ENCODE peak calls at places on chromosomes 3 and 15, in six cellular contexts. D, P, R, W, Y and H are unnamed samples.

GRCh38 chr15:74336061-74337005 is 31.1 kb downstream of the CYP11A1 start:
- DNase-seq in D (peak; percentile 42), P (no peak), R (no peak), W (no peak), Y (no peak), H (no peak)

GRCh38 chr3:136639069-136639468 is 113.1 kb downstream of the STAG1 start:
- DNase-seq in D (no peak), P (no peak), R (no peak), W (no peak), Y (no peak), H (no peak)

GRCh38 chr3:113560845-113561623 is 28.7 kb downstream of the SIDT1 start:
- DNase-seq in D (peak; percentile 35), P (no peak), R (no peak), W (no peak), Y (no peak), H (no peak)

GRCh38 chr3:146387566-146387965 is 81.8 kb downstream of the PLSCR2 start:
- DNase-seq in D (no peak), P (no peak), R (no peak), W (no peak), Y (no peak), H (no peak)

GRCh38 chr3:15427182-15427880 is at the start of the genes EAF1 and METTL6:
- DNase-seq in D (peak; percentile 84), P (peak; percentile 71), R (peak; percentile 90), W (peak; percentile 84), Y (peak; percentile 88), H (peak; percentile 80)

GRCh38 chr3:110193114-110193513 is 855.8 kb upstream of the DPPA4 start:
- DNase-seq in D (no peak), P (no peak), R (no peak), W (no peak), Y (peak; percentile 25), H (no peak)

GRCh38 chr3:159763466-159764210 is 225.0 kb upstream of the IL12A start:
- DNase-seq in D (peak; percentile 91), P (no peak), R (no peak), W (peak; percentile 86), Y (peak; percentile 91), H (peak; percentile 52)

GRCh38 chr3:24951186-24951585 is 456.5 kb upstream of the THRB start:
- DNase-seq in D (no peak), P (no peak), R (no peak), W (no peak), Y (no peak), H (no peak)

GRCh38 chr3:105836533-105836932 is 32.3 kb downstream of the CBLB start:
- DNase-seq in D (peak; percentile 89), P (peak; percentile 20), R (peak; percentile 71), W (peak; percentile 12), Y (no peak), H (no peak)

GRCh38 chr3:45599984-45600650 is 5.6 kb downstream of the LIMD1 start:
- DNase-seq in D (no peak), P (peak; percentile 16), R (no peak), W (no peak), Y (no peak), H (peak; percentile 82)

GRCh38 chr15:92205255-92205739 is 188.4 kb upstream of the ST8SIA2 start:
- DNase-seq in D (no peak), P (peak; percentile 3), R (peak; percentile 1), W (peak; percentile 14), Y (peak; percentile 43), H (peak; percentile 20)

GRCh38 chr3:124791639-124792111 is 61.4 kb downstream of the UMPS start:
- DNase-seq in D (no peak), P (no peak), R (no peak), W (peak; percentile 36), Y (no peak), H (no peak)

GRCh38 chr3:139480585-139480984 is 4.3 kb upstream of the RBP2 start:
- DNase-seq in D (no peak), P (no peak), R (no peak), W (no peak), Y (no peak), H (no peak)

GRCh38 chr3:105157016-105157765 is 209.5 kb upstream of the ALCAM start:
- DNase-seq in D (no peak), P (no peak), R (no peak), W (no peak), Y (no peak), H (no peak)

GRCh38 chr15:77036537-77037474 is 34.1 kb downstream of the TSPAN3 start:
- DNase-seq in D (no peak), P (no peak), R (no peak), W (peak; percentile 4), Y (no peak), H (no peak)

GRCh38 chr3:194995922-194996321 is 275.0 kb downstream of the XXYLT1 start:
- DNase-seq in D (no peak), P (no peak), R (no peak), W (no peak), Y (no peak), H (no peak)

GRCh38 chr3:118485693-118486092 is 549.0 kb downstream of the IGSF11 start:
- DNase-seq in D (no peak), P (no peak), R (no peak), W (no peak), Y (no peak), H (no peak)

GRCh38 chr3:127569160-127569559 is 21.4 kb downstream of the TPRA1 start:
- DNase-seq in D (no peak), P (no peak), R (no peak), W (no peak), Y (no peak), H (no peak)

DNA sequence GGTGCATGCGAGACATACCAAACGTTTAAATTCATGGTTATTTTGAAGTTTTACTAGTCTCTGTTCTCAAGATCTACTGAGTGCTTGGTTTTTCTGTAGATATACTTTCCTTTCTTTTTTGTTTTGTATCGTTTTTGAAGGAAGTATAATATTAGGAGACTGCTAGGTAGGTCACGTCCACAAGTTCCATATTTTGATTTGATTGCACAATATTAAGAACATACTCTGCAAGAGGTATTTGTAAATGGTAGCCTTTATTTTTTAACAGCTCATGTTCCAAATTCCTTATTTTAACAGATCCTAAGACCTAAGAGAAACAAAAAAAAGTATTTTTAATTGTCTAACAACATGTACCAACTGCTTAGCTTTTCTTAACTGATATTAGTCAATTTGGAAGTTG is 156.7 kb downstream of the SERPINI1 start:
- DNase-seq in D (no peak), P (no peak), R (no peak), W (no peak), Y (no peak), H (no peak)
- H3K4me3 ChIP-seq in D (no peak overlapping the region), P (no peak overlapping the region), R (no peak overlapping the region), W (no peak overlapping the region), Y (no peak overlapping the region), H (no peak overlapping the region)

GRCh38 chr15:81011593-81011992 is 10.9 kb downstream of the TLNRD1 start:
- DNase-seq in D (no peak), P (no peak), R (no peak), W (no peak), Y (no peak), H (no peak)

GRCh38 chr15:81007428-81008064 is 6.8 kb downstream of the TLNRD1 start:
- DNase-seq in D (no peak), P (no peak), R (no peak), W (no peak), Y (no peak), H (no peak)

GRCh38 chr15:81010086-81010485 is 9.4 kb downstream of the TLNRD1 start:
- DNase-seq in D (no peak), P (no peak), R (no peak), W (no peak), Y (no peak), H (no peak)

GRCh38 chr15:81006124-81006523 is 5.4 kb downstream of the TLNRD1 start:
- DNase-seq in D (no peak), P (no peak), R (no peak), W (no peak), Y (no peak), H (no peak)

DNA sequence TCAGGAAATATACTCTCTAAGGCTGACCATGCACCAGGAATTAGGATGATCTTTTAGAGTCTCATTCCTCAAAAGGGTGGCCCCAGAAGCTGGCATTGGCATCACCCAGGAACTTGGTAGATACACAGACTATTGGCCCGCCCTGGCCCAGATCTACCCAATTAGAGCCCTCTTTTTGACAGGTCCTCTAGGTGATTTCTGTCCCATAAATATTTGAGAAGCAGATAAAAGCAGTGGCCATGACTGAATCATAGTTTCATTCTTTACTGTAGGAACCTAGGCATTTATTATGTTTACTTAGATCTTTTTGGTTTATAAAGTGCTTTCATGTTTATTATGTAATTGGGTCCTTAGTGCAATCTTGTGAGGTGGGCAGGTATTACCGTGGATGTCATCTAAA is 7.6 kb downstream of the TLNRD1 start:
- DNase-seq in D (peak; percentile 54), P (no peak), R (no peak), W (no peak), Y (no peak), H (peak; percentile 12)
- H3K4me1 ChIP-seq in D (peaks cover 36% of the 10 kb centered on the region), P (peaks cover 8% of the 10 kb centered on the region), R (no peaks in the 10 kb centered on the region), W (peaks cover 56% of the 10 kb centered on the region), Y (no peaks in the 10 kb centered on the region), H (peaks cover 6% of the 10 kb centered on the region)

DNA sequence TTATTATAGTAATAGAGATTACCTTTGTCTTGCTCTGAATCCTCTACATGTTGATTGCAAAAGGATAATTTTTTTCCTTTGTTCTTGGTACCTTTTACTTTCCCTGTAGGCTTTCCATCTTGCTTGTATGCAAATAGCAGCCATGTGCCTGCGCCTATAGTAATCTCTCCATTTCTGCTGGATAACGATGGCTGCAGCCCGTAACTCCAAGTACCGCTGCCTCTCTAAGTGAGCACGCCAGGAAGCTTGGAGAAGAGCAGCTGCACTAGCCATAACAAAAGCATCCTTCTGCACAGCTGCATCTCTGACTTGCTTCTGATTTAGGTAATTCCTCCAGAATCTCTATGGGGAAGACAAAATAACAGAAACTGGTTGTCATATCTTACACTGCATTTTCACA is 89.3 kb downstream of the NR2E3 start:
- DNase-seq in D (no peak), P (no peak), R (no peak), W (no peak), Y (no peak), H (no peak)
- H3K36me3 ChIP-seq in D (no peaks in the 10 kb centered on the region), P (peaks cover 7% of the 10 kb centered on the region), R (peaks cover 42% of the 10 kb centered on the region), W (no peaks in the 10 kb centered on the region), Y (peaks cover 28% of the 10 kb centered on the region), H (peaks cover 8% of the 10 kb centered on the region)

DNA sequence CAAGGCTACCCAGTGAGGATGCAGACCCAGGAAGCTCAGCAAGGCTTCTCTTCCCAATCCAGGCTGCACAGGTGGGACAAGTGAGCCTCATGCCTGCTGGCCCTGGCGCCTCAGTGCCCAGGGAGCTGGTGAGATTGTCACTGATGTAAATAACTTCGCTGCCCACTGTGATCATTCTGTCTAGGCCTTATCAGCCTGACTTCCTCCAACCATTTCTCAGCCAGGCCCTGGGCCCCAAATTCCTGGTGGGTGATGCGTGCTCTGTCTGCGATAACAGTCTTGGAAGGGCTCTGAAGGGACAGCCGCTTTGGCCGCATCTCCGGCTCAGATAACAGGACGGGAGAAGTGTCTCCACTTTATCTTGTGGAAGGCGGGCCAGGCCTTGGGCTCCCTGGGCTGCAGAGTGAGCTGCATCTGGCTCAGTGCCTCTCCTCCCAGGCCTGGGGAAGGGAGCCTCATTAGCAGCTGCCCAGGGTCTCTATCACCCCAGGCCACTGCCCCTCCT is 2.2 kb upstream of the FBLN2 start:
- DNase-seq in D (no peak), P (no peak), R (no peak), W (no peak), Y (peak; percentile 46), H (no peak)
- H3K4me3 ChIP-seq in D (no peak overlapping the region), P (no peak overlapping the region), R (no peak overlapping the region), W (no peak overlapping the region), Y (no peak overlapping the region), H (no peak overlapping the region)

GRCh38 chr15:67157779-67158366 is 92.5 kb downstream of the SMAD3 start:
- DNase-seq in D (no peak), P (no peak), R (no peak), W (no peak), Y (no peak), H (no peak)
- H3K4me1 ChIP-seq in D (no peaks in the 10 kb centered on the region), P (peaks cover 7% of the 10 kb centered on the region), R (peaks cover 13% of the 10 kb centered on the region), W (peaks cover 40% of the 10 kb centered on the region), Y (peaks cover 9% of the 10 kb centered on the region), H (peaks cover 8% of the 10 kb centered on the region)

GRCh38 chr3:11570251-11570650 is 73.5 kb downstream of the VGLL4 start:
- DNase-seq in D (no peak), P (no peak), R (no peak), W (no peak), Y (no peak), H (no peak)
- H3K36me3 ChIP-seq in D (peaks cover 11% of the 10 kb centered on the region), P (peaks cover 78% of the 10 kb centered on the region), R (peaks cover 18% of the 10 kb centered on the region), W (no peaks in the 10 kb centered on the region), Y (peaks cover 6% of the 10 kb centered on the region), H (no peaks in the 10 kb centered on the region)